ENCODE peak calls at places on chromosome 6, in seven cellular contexts. One of them, this sample, is unnamed.
A peak's percentile ranks its signal among the peaks of the same experiment; 100 is the strongest.

GRCh38 chr6:36623547-36624459 is 29.6 kb downstream of the SRSF3 start:
- DNase-seq in B cell: peak; percentile 73
- DNase-seq in NCI-H345: peak; percentile 84
- DNase-seq in fibroblast of gingiva: peak; percentile 72
- DNase-seq in GM12865: peak; percentile 84
- DNase-seq in fibroblast of pulmonary artery: peak; percentile 89
- DNase-seq in CD4-positive, alpha-beta memory T cell: peak; percentile 65
- DNase-seq in this sample: peak; percentile 91

GRCh38 chr6:34529665-34530327 is 26.3 kb downstream of the SPDEF start:
- DNase-seq in fibroblast of gingiva: no peak
- DNase-seq in CD4-positive, alpha-beta memory T cell: no peak
- DNase-seq in GM12865: no peak
- DNase-seq in B cell: no peak
- DNase-seq in fibroblast of pulmonary artery: no peak
- DNase-seq in NCI-H345: peak; percentile 39
- DNase-seq in this sample: no peak

GRCh38 chr6:48757661-48758060 is 646.7 kb upstream of the PTCHD4 start:
- DNase-seq in fibroblast of pulmonary artery: no peak
- DNase-seq in CD4-positive, alpha-beta memory T cell: no peak
- DNase-seq in NCI-H345: no peak
- DNase-seq in GM12865: no peak
- DNase-seq in fibroblast of gingiva: no peak
- DNase-seq in B cell: no peak
- DNase-seq in this sample: no peak

GRCh38 chr6:52547647-52548352 is 29.1 kb downstream of the TRAM2 start:
- DNase-seq in NCI-H345: no peak
- DNase-seq in B cell: no peak
- DNase-seq in CD4-positive, alpha-beta memory T cell: no peak
- DNase-seq in GM12865: no peak
- DNase-seq in fibroblast of gingiva: no peak
- DNase-seq in fibroblast of pulmonary artery: peak; percentile 53
- DNase-seq in this sample: no peak

GRCh38 chr6:169921853-169922779 is 170.7 kb downstream of the ERMARD start:
- DNase-seq in fibroblast of gingiva: no peak
- DNase-seq in CD4-positive, alpha-beta memory T cell: no peak
- DNase-seq in GM12865: no peak
- DNase-seq in fibroblast of pulmonary artery: no peak
- DNase-seq in NCI-H345: no peak
- DNase-seq in B cell: no peak
- DNase-seq in this sample: no peak

GRCh38 chr6:146866731-146867414 is 268.1 kb downstream of the ADGB start:
- DNase-seq in GM12865: no peak
- DNase-seq in NCI-H345: no peak
- DNase-seq in B cell: no peak
- DNase-seq in CD4-positive, alpha-beta memory T cell: no peak
- DNase-seq in fibroblast of pulmonary artery: no peak
- DNase-seq in fibroblast of gingiva: no peak
- DNase-seq in this sample: no peak

GRCh38 chr6:158869010-158869603 is 49.9 kb upstream of the EZR start:
- DNase-seq in CD4-positive, alpha-beta memory T cell: no peak
- DNase-seq in NCI-H345: no peak
- DNase-seq in fibroblast of pulmonary artery: no peak
- DNase-seq in B cell: no peak
- DNase-seq in fibroblast of gingiva: peak; percentile 25
- DNase-seq in GM12865: no peak
- DNase-seq in this sample: peak; percentile 61

GRCh38 chr6:166955865-166956443 is 396 bp downstream of the RNASET2 start:
- DNase-seq in GM12865: peak; percentile 45
- DNase-seq in B cell: no peak
- DNase-seq in fibroblast of pulmonary artery: no peak
- DNase-seq in fibroblast of gingiva: no peak
- DNase-seq in NCI-H345: peak; percentile 61
- DNase-seq in CD4-positive, alpha-beta memory T cell: no peak
- DNase-seq in this sample: peak; percentile 75

GRCh38 chr6:146700078-146700686 is 101.4 kb downstream of the ADGB start:
- DNase-seq in B cell: no peak
- DNase-seq in CD4-positive, alpha-beta memory T cell: peak; percentile 34
- DNase-seq in GM12865: peak; percentile 72
- DNase-seq in fibroblast of pulmonary artery: peak; percentile 92
- DNase-seq in fibroblast of gingiva: peak; percentile 74
- DNase-seq in NCI-H345: peak; percentile 67
- DNase-seq in this sample: peak; percentile 90

GRCh38 chr6:88008821-88009220 is 38.8 kb upstream of the SPACA1 start:
- DNase-seq in B cell: no peak
- DNase-seq in CD4-positive, alpha-beta memory T cell: no peak
- DNase-seq in fibroblast of gingiva: peak; percentile 13
- DNase-seq in fibroblast of pulmonary artery: no peak
- DNase-seq in NCI-H345: no peak
- DNase-seq in GM12865: no peak
- DNase-seq in this sample: no peak

GRCh38 chr6:6560909-6561308 is 27.6 kb upstream of the LY86 start:
- DNase-seq in CD4-positive, alpha-beta memory T cell: no peak
- DNase-seq in fibroblast of gingiva: no peak
- DNase-seq in fibroblast of pulmonary artery: no peak
- DNase-seq in NCI-H345: no peak
- DNase-seq in GM12865: no peak
- DNase-seq in B cell: no peak
- DNase-seq in this sample: no peak

GRCh38 chr6:170182781-170183120 is 108.1 kb downstream of the DLL1 start:
- DNase-seq in NCI-H345: no peak
- DNase-seq in fibroblast of gingiva: no peak
- DNase-seq in fibroblast of pulmonary artery: no peak
- DNase-seq in CD4-positive, alpha-beta memory T cell: no peak
- DNase-seq in B cell: no peak
- DNase-seq in GM12865: no peak
- DNase-seq in this sample: no peak

GRCh38 chr6:125984311-125984710 is 2.0 kb upstream of the TRMT11 start:
- DNase-seq in B cell: no peak
- DNase-seq in fibroblast of pulmonary artery: peak; percentile 41
- DNase-seq in GM12865: no peak
- DNase-seq in fibroblast of gingiva: peak; percentile 18
- DNase-seq in CD4-positive, alpha-beta memory T cell: no peak
- DNase-seq in NCI-H345: no peak
- DNase-seq in this sample: no peak

GRCh38 chr6:34094474-34095135 is 51.3 kb downstream of the GRM4 start:
- DNase-seq in CD4-positive, alpha-beta memory T cell: no peak
- DNase-seq in fibroblast of gingiva: no peak
- DNase-seq in fibroblast of pulmonary artery: no peak
- DNase-seq in GM12865: no peak
- DNase-seq in B cell: no peak
- DNase-seq in NCI-H345: peak; percentile 84
- DNase-seq in this sample: no peak

GRCh38 chr6:163461696-163462095 is 47.2 kb downstream of the QKI start:
- DNase-seq in fibroblast of pulmonary artery: no peak
- DNase-seq in B cell: no peak
- DNase-seq in fibroblast of gingiva: no peak
- DNase-seq in GM12865: peak; percentile 29
- DNase-seq in NCI-H345: no peak
- DNase-seq in CD4-positive, alpha-beta memory T cell: peak; percentile 51
- DNase-seq in this sample: no peak

GRCh38 chr6:15400572-15401004 is 154.7 kb downstream of the JARID2 start:
- DNase-seq in B cell: no peak
- DNase-seq in NCI-H345: no peak
- DNase-seq in GM12865: peak; percentile 26
- DNase-seq in fibroblast of gingiva: no peak
- DNase-seq in CD4-positive, alpha-beta memory T cell: no peak
- DNase-seq in fibroblast of pulmonary artery: peak; percentile 56
- DNase-seq in this sample: no peak